ENCODE peak calls at places on chromosomes 2 and 18, in four cellular contexts. I is epithelial cell of esophagus, B is activated T-cell treated with anti-CD3 and anti-CD28 coated beads for 1 hour, D is GM23338. N is an unnamed sample.

GRCh38 chr2:207163053-207163814 is 2.5 kb downstream of the KLF7 start:
- DNase-seq in I (peak), B (no peak), D (peak), N (no peak)

GRCh38 chr2:170509460-170510193 is 205.5 kb upstream of the SP5 start:
- DNase-seq in I (no peak), B (no peak), D (no peak), N (no peak)

GRCh38 chr2:10407841-10408648 is 40.1 kb downstream of the ODC1 start:
- DNase-seq in I (peak), B (peak), D (peak), N (no peak)

GRCh38 chr18:10041180-10041579 is 127.4 kb downstream of the VAPA start:
- DNase-seq in I (no peak), B (no peak), D (no peak), N (no peak)

GRCh38 chr2:129661942-129662341 is 317.5 kb upstream of the RAB6C start:
- DNase-seq in I (no peak), B (no peak), D (no peak), N (peak)

GRCh38 chr2:30778611-30779010 is 28.6 kb downstream of the CAPN13 start:
- DNase-seq in I (no peak), B (no peak), D (no peak), N (no peak)

GRCh38 chr2:234772775-234773064 is 179.1 kb upstream of the SH3BP4 start:
- DNase-seq in I (no peak), B (no peak), D (no peak), N (no peak)

GRCh38 chr18:25047983-25048382 is 304.0 kb downstream of the ZNF521 start:
- DNase-seq in I (peak), B (no peak), D (peak), N (no peak)

GRCh38 chr2:42967959-42968674 is 175.7 kb upstream of the HAAO start:
- DNase-seq in I (no peak), B (no peak), D (no peak), N (no peak)

GRCh38 chr2:120783969-120784372 is 48.3 kb downstream of the GLI2 start:
- DNase-seq in I (no peak), B (no peak), D (no peak), N (no peak)

GRCh38 chr2:226798422-226799210 is 1.0 kb downstream of the IRS1 start:
- DNase-seq in I (peak), B (peak), D (peak), N (no peak)

GRCh38 chr2:26770986-26771586 is 7.0 kb downstream of the SLC35F6 start:
- DNase-seq in I (peak), B (no peak), D (peak), N (no peak)

GRCh38 chr18:23068692-23069305 is 66.5 kb upstream of the CABLES1 start:
- DNase-seq in I (no peak), B (no peak), D (peak), N (no peak)

GRCh38 chr2:156445311-156446218 is 9.4 kb downstream of the GPD2 start:
- DNase-seq in I (peak), B (no peak), D (peak), N (no peak)

GRCh38 chr2:191675807-191676667 is 1.9 kb upstream of the NABP1 start:
- DNase-seq in I (no peak), B (peak), D (peak), N (no peak)

GRCh38 chr2:231181848-231182247 is 16.6 kb upstream of the ARMC9 start:
- DNase-seq in I (peak), B (no peak), D (no peak), N (no peak)

GRCh38 chr18:45353530-45353929 is 261.7 kb upstream of the SLC14A2 start:
- DNase-seq in I (peak), B (no peak), D (no peak), N (no peak)

GRCh38 chr2:189819297-189819704 is 35.1 kb downstream of the PMS1 start:
- DNase-seq in I (peak), B (no peak), D (no peak), N (no peak)

GRCh38 chr2:112304298-112304941 is 29.0 kb downstream of the ZC3H6 start:
- DNase-seq in I (no peak), B (no peak), D (no peak), N (no peak)

GRCh38 chr2:99386011-99386410 is 48.8 kb downstream of the EIF5B start:
- DNase-seq in I (no peak), B (no peak), D (no peak), N (no peak)

GRCh38 chr18:71027531-71027930 is 738.7 kb downstream of the SOCS6 start:
- DNase-seq in I (no peak), B (no peak), D (no peak), N (no peak)

GRCh38 chr2:107160831-107161230 is 274.9 kb upstream of the ST6GAL2 start:
- DNase-seq in I (no peak), B (no peak), D (no peak), N (no peak)

GRCh38 chr2:7795358-7796199 is 878.4 kb downstream of the RNF144A start:
- DNase-seq in I (peak), B (no peak), D (no peak), N (peak)

GRCh38 chr18:12377556-12378553 is 828 bp upstream of the AFG3L2 start:
- DNase-seq in I (peak), B (no peak), D (peak), N (no peak)

GRCh38 chr2:132420776-132421175 is 4.2 kb downstream of the GPR39 start:
- DNase-seq in I (peak), B (no peak), D (no peak), N (no peak)

GRCh38 chr2:237253046-237253723 is 160.8 kb downstream of the COL6A3 start:
- DNase-seq in I (peak), B (no peak), D (no peak), N (no peak)

N was measured in NCI-H2107.